ENCODE peak calls at places on chromosome 16, in six cellular contexts. One of them, this sample, is unnamed.

GRCh38 chr16:89289428-89290395 is 72.2 kb downstream of the ZNF778 start:
- DNase-seq in type B pancreatic cell: no peak
- DNase-seq in A549: peak; percentile 99
- DNase-seq in cardiac fibroblast: peak; percentile 72
- DNase-seq in activated T-cell treated with anti-CD3 and anti-CD28 coated beads for 1 hour: peak; percentile 64
- DNase-seq in stimulated activated CD8-positive, alpha-beta memory T cell treated with anti-CD3 and anti-CD28 coated beads, Interleukin-7, amount 100 ng/mL, for 1 hour: peak; percentile 49
- DNase-seq in this sample: peak; percentile 92

GRCh38 chr16:16045879-16046278 is 96.5 kb downstream of the ABCC1 start:
- DNase-seq in type B pancreatic cell: no peak
- DNase-seq in A549: no peak
- DNase-seq in cardiac fibroblast: no peak
- DNase-seq in activated T-cell treated with anti-CD3 and anti-CD28 coated beads for 1 hour: no peak
- DNase-seq in stimulated activated CD8-positive, alpha-beta memory T cell treated with anti-CD3 and anti-CD28 coated beads, Interleukin-7, amount 100 ng/mL, for 1 hour: no peak
- DNase-seq in this sample: no peak

GRCh38 chr16:49832177-49832576 is 23.7 kb downstream of the ZNF423 start:
- DNase-seq in type B pancreatic cell: no peak
- DNase-seq in A549: no peak
- DNase-seq in cardiac fibroblast: peak; percentile 27
- DNase-seq in activated T-cell treated with anti-CD3 and anti-CD28 coated beads for 1 hour: no peak
- DNase-seq in stimulated activated CD8-positive, alpha-beta memory T cell treated with anti-CD3 and anti-CD28 coated beads, Interleukin-7, amount 100 ng/mL, for 1 hour: no peak
- DNase-seq in this sample: no peak

GRCh38 chr16:73024571-73025105 is 23.3 kb downstream of the ZFHX3 start:
- DNase-seq in type B pancreatic cell: no peak
- DNase-seq in A549: no peak
- DNase-seq in cardiac fibroblast: no peak
- DNase-seq in activated T-cell treated with anti-CD3 and anti-CD28 coated beads for 1 hour: no peak
- DNase-seq in stimulated activated CD8-positive, alpha-beta memory T cell treated with anti-CD3 and anti-CD28 coated beads, Interleukin-7, amount 100 ng/mL, for 1 hour: no peak
- DNase-seq in this sample: no peak

GRCh38 chr16:89378947-89379771 is 111.2 kb downstream of the ANKRD11 start:
- DNase-seq in type B pancreatic cell: no peak
- DNase-seq in A549: no peak
- DNase-seq in cardiac fibroblast: no peak
- DNase-seq in activated T-cell treated with anti-CD3 and anti-CD28 coated beads for 1 hour: no peak
- DNase-seq in stimulated activated CD8-positive, alpha-beta memory T cell treated with anti-CD3 and anti-CD28 coated beads, Interleukin-7, amount 100 ng/mL, for 1 hour: no peak
- DNase-seq in this sample: no peak

GRCh38 chr16:86567701-86568571 is 1.3 kb downstream of the FOXC2 start:
- DNase-seq in type B pancreatic cell: no peak
- DNase-seq in A549: no peak
- DNase-seq in cardiac fibroblast: peak; percentile 70
- DNase-seq in activated T-cell treated with anti-CD3 and anti-CD28 coated beads for 1 hour: no peak
- DNase-seq in stimulated activated CD8-positive, alpha-beta memory T cell treated with anti-CD3 and anti-CD28 coated beads, Interleukin-7, amount 100 ng/mL, for 1 hour: no peak
- DNase-seq in this sample: no peak

GRCh38 chr16:82995927-82996441 is 369.2 kb downstream of the CDH13 start:
- DNase-seq in type B pancreatic cell: no peak
- DNase-seq in A549: no peak
- DNase-seq in cardiac fibroblast: peak; percentile 93
- DNase-seq in activated T-cell treated with anti-CD3 and anti-CD28 coated beads for 1 hour: no peak
- DNase-seq in stimulated activated CD8-positive, alpha-beta memory T cell treated with anti-CD3 and anti-CD28 coated beads, Interleukin-7, amount 100 ng/mL, for 1 hour: no peak
- DNase-seq in this sample: no peak

GRCh38 chr16:50178397-50179018 is 25.4 kb downstream of the TENT4B start:
- DNase-seq in type B pancreatic cell: no peak
- DNase-seq in A549: no peak
- DNase-seq in cardiac fibroblast: no peak
- DNase-seq in activated T-cell treated with anti-CD3 and anti-CD28 coated beads for 1 hour: no peak
- DNase-seq in stimulated activated CD8-positive, alpha-beta memory T cell treated with anti-CD3 and anti-CD28 coated beads, Interleukin-7, amount 100 ng/mL, for 1 hour: no peak
- DNase-seq in this sample: no peak

GRCh38 chr16:7422489-7422888 is 89.8 kb downstream of the RBFOX1 start:
- DNase-seq in type B pancreatic cell: no peak
- DNase-seq in A549: no peak
- DNase-seq in cardiac fibroblast: no peak
- DNase-seq in activated T-cell treated with anti-CD3 and anti-CD28 coated beads for 1 hour: no peak
- DNase-seq in stimulated activated CD8-positive, alpha-beta memory T cell treated with anti-CD3 and anti-CD28 coated beads, Interleukin-7, amount 100 ng/mL, for 1 hour: no peak
- DNase-seq in this sample: no peak

GRCh38 chr16:25868041-25868600 is 176.4 kb downstream of the HS3ST4 start:
- DNase-seq in type B pancreatic cell: no peak
- DNase-seq in A549: no peak
- DNase-seq in cardiac fibroblast: no peak
- DNase-seq in activated T-cell treated with anti-CD3 and anti-CD28 coated beads for 1 hour: no peak
- DNase-seq in stimulated activated CD8-positive, alpha-beta memory T cell treated with anti-CD3 and anti-CD28 coated beads, Interleukin-7, amount 100 ng/mL, for 1 hour: no peak
- DNase-seq in this sample: no peak

GRCh38 chr16:29876578-29877249 is 13.7 kb upstream of the CDIPT start:
- DNase-seq in type B pancreatic cell: no peak
- DNase-seq in A549: no peak
- DNase-seq in cardiac fibroblast: no peak
- DNase-seq in activated T-cell treated with anti-CD3 and anti-CD28 coated beads for 1 hour: peak; percentile 22
- DNase-seq in stimulated activated CD8-positive, alpha-beta memory T cell treated with anti-CD3 and anti-CD28 coated beads, Interleukin-7, amount 100 ng/mL, for 1 hour: no peak
- DNase-seq in this sample: no peak

This sample was measured in osteocyte.